ENCODE peak calls at places on chromosomes 2 and 18, in five cellular contexts. M is activated naive CD4-positive, alpha-beta T cell treated with anti-CD3 and anti-CD28 coated beads, Interleukin-2, amount 50 U/mL, for 16 hours; A is HuH-7; G is stromal cell of bone marrow; P is NT2/D1. V is an unnamed sample.

GRCh38 chr18:23712445-23712844 is 23.2 kb downstream of the LAMA3 start:
- DNase-seq in M (no peak), A (no peak), G (no peak), P (no peak), V (no peak)

GRCh38 chr2:199186226-199186864 is 271.4 kb downstream of the SATB2 start:
- DNase-seq in M (no peak), A (no peak), G (no peak), P (peak), V (no peak)

GRCh38 chr18:6004683-6005082 is 109.4 kb upstream of the TMEM200C start:
- DNase-seq in M (no peak), A (no peak), G (no peak), P (no peak), V (no peak)

GRCh38 chr18:77559274-77559910 is 309.7 kb downstream of the GALR1 start:
- DNase-seq in M (no peak), A (no peak), G (no peak), P (no peak), V (no peak)

GRCh38 chr2:194166818-194167217 is 1490.2 kb upstream of the SLC39A10 start:
- DNase-seq in M (no peak), A (peak), G (peak), P (peak), V (peak)

GRCh38 chr2:78780321-78780720 is 245.2 kb upstream of the REG3G start:
- DNase-seq in M (no peak), A (no peak), G (no peak), P (no peak), V (no peak)

GRCh38 chr2:21891191-21891590 is 767.4 kb downstream of the TDRD15 start:
- DNase-seq in M (no peak), A (no peak), G (no peak), P (no peak), V (no peak)

GRCh38 chr2:239323473-239323872 is 77.3 kb downstream of the HDAC4 start:
- DNase-seq in M (no peak), A (no peak), G (no peak), P (no peak), V (no peak)

GRCh38 chr2:8514748-8515389 is 167.0 kb upstream of the ID2 start:
- DNase-seq in M (peak), A (no peak), G (no peak), P (no peak), V (no peak)

GRCh38 chr2:20514596-20515269 is 67.9 kb downstream of the RHOB start:
- DNase-seq in M (no peak), A (no peak), G (peak), P (peak), V (no peak)

GRCh38 chr2:128236491-128237035 is 82.1 kb downstream of the HS6ST1 start:
- DNase-seq in M (no peak), A (no peak), G (peak), P (no peak), V (no peak)

GRCh38 chr18:73908323-73908722 is 239.3 kb downstream of the FBXO15 start:
- DNase-seq in M (no peak), A (no peak), G (peak), P (peak), V (peak)

GRCh38 chr2:191783416-191783815 is 63.5 kb downstream of the CAVIN2 start:
- DNase-seq in M (no peak), A (no peak), G (no peak), P (no peak), V (no peak)

V was measured in endothelial cell.